ENCODE peak calls at places on chromosomes 7 and 10, in four cellular contexts. One of them, this sample, is unnamed.

GRCh38 chr7:94823952-94824351 is 83.4 kb upstream of the PPP1R9A start:
- DNase-seq in HCT116: peak; percentile 73
- DNase-seq in astrocyte of the spinal cord: peak; percentile 56
- DNase-seq in DND-41: no peak
- DNase-seq in this sample: peak; percentile 16

GRCh38 chr10:91154842-91155241 is 65.6 kb upstream of the PCGF5 start:
- DNase-seq in HCT116: no peak
- DNase-seq in astrocyte of the spinal cord: no peak
- DNase-seq in DND-41: no peak
- DNase-seq in this sample: no peak

GRCh38 chr7:100626530-100627237 is 14.3 kb downstream of the MOSPD3 start:
- DNase-seq in HCT116: peak; percentile 63
- DNase-seq in astrocyte of the spinal cord: peak; percentile 73
- DNase-seq in DND-41: peak; percentile 93
- DNase-seq in this sample: peak; percentile 22

GRCh38 chr7:27192546-27193334 is 7.2 kb downstream of the HOXA13 start:
- DNase-seq in HCT116: no peak
- DNase-seq in astrocyte of the spinal cord: no peak
- DNase-seq in DND-41: no peak
- DNase-seq in this sample: no peak

GRCh38 chr7:157355784-157356511 is 19.1 kb downstream of the DNAJB6 start:
- DNase-seq in HCT116: no peak
- DNase-seq in astrocyte of the spinal cord: peak; percentile 24
- DNase-seq in DND-41: no peak
- DNase-seq in this sample: no peak

GRCh38 chr7:132381742-132382472 is 194.4 kb downstream of the PLXNA4 start:
- DNase-seq in HCT116: no peak
- DNase-seq in astrocyte of the spinal cord: peak; percentile 25
- DNase-seq in DND-41: no peak
- DNase-seq in this sample: no peak

GRCh38 chr10:58237014-58237830 is 30.5 kb downstream of the IPMK start:
- DNase-seq in HCT116: peak; percentile 59
- DNase-seq in astrocyte of the spinal cord: peak; percentile 93
- DNase-seq in DND-41: no peak
- DNase-seq in this sample: peak; percentile 86

GRCh38 chr10:37754538-37755323 is 102.7 kb downstream of the ZNF248 start:
- DNase-seq in HCT116: peak; percentile 7
- DNase-seq in astrocyte of the spinal cord: no peak
- DNase-seq in DND-41: peak; percentile 51
- DNase-seq in this sample: no peak

GRCh38 chr7:50533849-50534248 is 31.4 kb downstream of the DDC start:
- DNase-seq in HCT116: no peak
- DNase-seq in astrocyte of the spinal cord: no peak
- DNase-seq in DND-41: no peak
- DNase-seq in this sample: no peak

GRCh38 chr7:105353752-105354328 is 34.9 kb downstream of the SRPK2 start:
- DNase-seq in HCT116: no peak
- DNase-seq in astrocyte of the spinal cord: peak; percentile 56
- DNase-seq in DND-41: peak; percentile 35
- DNase-seq in this sample: no peak

GRCh38 chr7:57403601-57404342 is 46.2 kb upstream of the ZNF716 start:
- DNase-seq in HCT116: no peak
- DNase-seq in astrocyte of the spinal cord: no peak
- DNase-seq in DND-41: no peak
- DNase-seq in this sample: no peak

GRCh38 chr10:98128802-98129201 is 5.7 kb upstream of the R3HCC1L start:
- DNase-seq in HCT116: no peak
- DNase-seq in astrocyte of the spinal cord: no peak
- DNase-seq in DND-41: no peak
- DNase-seq in this sample: no peak

GRCh38 chr7:27374958-27375841 is 132.6 kb downstream of the EVX1 start:
- DNase-seq in HCT116: no peak
- DNase-seq in astrocyte of the spinal cord: no peak
- DNase-seq in DND-41: no peak
- DNase-seq in this sample: no peak

GRCh38 chr7:128830231-128831177 is at the start of gene FLNC:
- DNase-seq in HCT116: no peak
- DNase-seq in astrocyte of the spinal cord: peak; percentile 80
- DNase-seq in DND-41: no peak
- DNase-seq in this sample: no peak

GRCh38 chr10:89575037-89575436 is 39.6 kb upstream of the SLC16A12 start:
- DNase-seq in HCT116: no peak
- DNase-seq in astrocyte of the spinal cord: peak; percentile 17
- DNase-seq in DND-41: no peak
- DNase-seq in this sample: no peak

GRCh38 chr7:96953676-96954513 is 51.5 kb upstream of the DLX6 start:
- DNase-seq in HCT116: no peak
- DNase-seq in astrocyte of the spinal cord: no peak
- DNase-seq in DND-41: no peak
- DNase-seq in this sample: no peak

GRCh38 chr7:37643876-37644275 is 39.7 kb upstream of the GPR141 start:
- DNase-seq in HCT116: no peak
- DNase-seq in astrocyte of the spinal cord: no peak
- DNase-seq in DND-41: no peak
- DNase-seq in this sample: no peak

GRCh38 chr7:113698556-113699220 is 220.1 kb downstream of the PPP1R3A start:
- DNase-seq in HCT116: peak; percentile 23
- DNase-seq in astrocyte of the spinal cord: peak; percentile 45
- DNase-seq in DND-41: peak; percentile 7
- DNase-seq in this sample: peak; percentile 16

GRCh38 chr7:80703272-80703671 is 64.8 kb downstream of the CD36 start:
- DNase-seq in HCT116: no peak
- DNase-seq in astrocyte of the spinal cord: no peak
- DNase-seq in DND-41: no peak
- DNase-seq in this sample: no peak

GRCh38 chr7:129670636-129671035 is 59.1 kb downstream of the NRF1 start:
- DNase-seq in HCT116: no peak
- DNase-seq in astrocyte of the spinal cord: peak; percentile 16
- DNase-seq in DND-41: no peak
- DNase-seq in this sample: peak; percentile 23

GRCh38 chr7:77415822-77416620 is at the start of gene GSAP:
- DNase-seq in HCT116: no peak
- DNase-seq in astrocyte of the spinal cord: no peak
- DNase-seq in DND-41: no peak
- DNase-seq in this sample: no peak

GRCh38 chr7:118372530-118372929 is 148.0 kb downstream of the ANKRD7 start:
- DNase-seq in HCT116: no peak
- DNase-seq in astrocyte of the spinal cord: peak; percentile 47
- DNase-seq in DND-41: peak; percentile 48
- DNase-seq in this sample: peak; percentile 24

GRCh38 chr10:57696641-57697040 is 571.1 kb downstream of the IPMK start:
- DNase-seq in HCT116: no peak
- DNase-seq in astrocyte of the spinal cord: peak; percentile 91
- DNase-seq in DND-41: no peak
- DNase-seq in this sample: peak; percentile 78

GRCh38 chr10:73899401-73899780 is 11.5 kb upstream of the PLAU start:
- DNase-seq in HCT116: peak; percentile 75
- DNase-seq in astrocyte of the spinal cord: peak; percentile 94
- DNase-seq in DND-41: no peak
- DNase-seq in this sample: peak; percentile 92

DNA sequence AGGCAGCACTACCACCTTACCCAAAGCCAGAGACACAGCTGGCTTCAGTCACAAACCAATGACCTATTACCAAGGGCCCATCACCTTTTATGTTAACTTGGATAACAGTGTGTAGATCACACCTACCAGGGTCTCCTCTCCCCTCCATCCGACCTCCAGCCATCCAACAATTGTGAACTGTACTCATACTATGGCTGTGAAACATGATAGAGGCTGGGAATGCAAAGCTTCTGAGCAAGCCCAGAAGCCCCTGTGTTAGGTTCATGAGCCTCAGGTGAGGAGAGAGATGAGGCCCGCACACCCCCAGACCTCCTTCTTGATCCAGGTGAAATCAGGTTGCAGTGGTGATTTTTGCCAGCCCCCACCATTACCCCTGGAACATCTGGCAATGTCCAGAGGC is 47.7 kb downstream of the PNLIPRP2 start:
- DNase-seq in HCT116: no peak
- DNase-seq in astrocyte of the spinal cord: no peak
- DNase-seq in DND-41: no peak
- DNase-seq in this sample: no peak
- TF ChIP-seq CTCF in HCT116: no peak
- TF ChIP-seq CTCF in astrocyte of the spinal cord: no peak
- TF ChIP-seq CTCF in DND-41: no peak
- TF ChIP-seq CTCF in this sample: no peak

DNA sequence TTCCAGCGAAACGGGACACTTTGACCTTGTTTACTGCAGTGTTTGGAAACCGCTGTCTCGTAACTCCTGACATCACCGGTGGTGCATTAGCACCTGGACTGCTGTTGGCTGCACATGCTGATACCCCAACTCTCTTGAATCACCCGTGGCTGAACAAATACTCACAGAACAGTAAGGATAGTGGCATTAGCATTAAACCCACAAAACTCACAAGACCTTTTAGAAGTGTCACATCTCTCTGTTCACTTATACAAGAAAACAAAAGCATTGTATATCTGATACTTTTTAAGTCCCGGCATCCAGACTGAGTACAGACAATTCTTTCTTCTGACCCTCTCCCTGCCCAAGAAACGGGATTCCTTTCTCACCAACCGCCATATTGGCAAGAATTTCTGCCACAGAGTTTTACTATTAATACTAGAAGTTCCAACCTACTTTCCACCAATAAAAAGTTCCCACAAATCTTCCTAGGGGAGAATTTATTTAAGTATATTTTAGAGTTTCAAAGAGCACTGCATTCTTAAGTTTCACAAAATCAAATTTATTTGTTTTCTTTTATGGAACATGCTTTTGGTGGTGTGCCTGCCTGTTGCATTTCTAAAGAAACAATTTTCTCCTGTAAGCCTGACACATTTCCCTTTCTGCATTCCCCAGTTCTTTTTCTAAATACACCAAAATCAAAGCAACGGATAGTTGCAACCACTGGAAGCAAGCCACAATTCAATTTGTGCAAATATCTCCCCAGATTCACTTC is 208.4 kb upstream of the KLF14 start:
- DNase-seq in HCT116: no peak
- DNase-seq in astrocyte of the spinal cord: peak; percentile 75
- DNase-seq in DND-41: no peak
- DNase-seq in this sample: no peak
- H3K4me3 ChIP-seq in HCT116: peak overlapping the region; percentile 4
- H3K4me3 ChIP-seq in astrocyte of the spinal cord: peak overlapping the region; percentile 68
- H3K4me3 ChIP-seq in DND-41: no peak overlapping the region
- H3K4me3 ChIP-seq in this sample: peak overlapping the region; percentile 16

GRCh38 chr10:68992721-68993440 is 4.3 kb downstream of the KIFBP start:
- DNase-seq in HCT116: no peak
- DNase-seq in astrocyte of the spinal cord: peak; percentile 87
- DNase-seq in DND-41: no peak
- DNase-seq in this sample: peak; percentile 76

GRCh38 chr10:68989317-68989990 is 851 bp downstream of the KIFBP start:
- DNase-seq in HCT116: no peak
- DNase-seq in astrocyte of the spinal cord: peak; percentile 5
- DNase-seq in DND-41: no peak
- DNase-seq in this sample: no peak

GRCh38 chr10:68987611-68988010 is 992 bp upstream of the KIFBP start:
- DNase-seq in HCT116: no peak
- DNase-seq in astrocyte of the spinal cord: no peak
- DNase-seq in DND-41: no peak
- DNase-seq in this sample: no peak

DNA sequence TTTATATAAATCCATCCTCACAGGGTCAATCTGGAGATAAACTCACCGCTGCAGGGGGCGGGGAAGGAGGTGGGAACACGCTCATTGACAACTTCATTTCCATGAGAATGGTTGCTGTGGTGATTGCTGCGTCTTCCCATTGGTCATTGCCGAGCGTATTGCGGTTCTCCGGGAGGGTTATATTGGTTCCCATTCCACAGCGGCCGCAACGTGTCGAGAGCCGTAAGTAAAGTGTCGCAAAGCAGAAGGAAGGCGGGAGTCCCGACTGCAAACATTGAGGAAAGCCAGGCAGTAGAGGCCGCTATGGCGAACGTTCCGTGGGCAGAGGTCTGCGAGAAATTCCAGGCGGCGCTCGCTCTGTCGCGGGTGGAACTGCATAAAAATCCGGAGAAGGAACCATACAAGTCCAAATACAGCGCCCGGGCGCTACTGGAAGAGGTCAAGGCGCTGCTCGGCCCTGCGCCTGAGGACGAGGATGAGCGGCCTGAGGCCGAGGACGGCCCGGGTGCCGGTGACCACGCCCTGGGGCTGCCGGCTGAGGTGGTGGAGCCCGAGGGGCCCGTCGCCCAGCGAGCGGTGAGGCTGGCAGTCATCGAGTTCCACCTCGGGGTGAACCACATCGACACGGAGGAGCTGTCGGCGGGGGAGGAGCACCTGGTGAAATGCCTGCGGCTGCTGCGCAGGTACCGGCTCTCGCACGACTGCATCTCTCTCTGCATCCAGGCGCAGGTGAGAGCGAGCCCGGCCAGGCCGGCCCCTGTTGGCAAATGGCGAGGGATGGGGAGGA is at the start of gene KIFBP:
- DNase-seq in HCT116: peak; percentile 96
- DNase-seq in astrocyte of the spinal cord: peak; percentile 98
- DNase-seq in DND-41: peak; percentile 87
- DNase-seq in this sample: peak; percentile 97
- TF ChIP-seq CTCF in HCT116: peak; percentile 49
- TF ChIP-seq CTCF in astrocyte of the spinal cord: peak; percentile 65
- TF ChIP-seq CTCF in DND-41: peak; percentile 61
- TF ChIP-seq CTCF in this sample: peak; percentile 61

DNA sequence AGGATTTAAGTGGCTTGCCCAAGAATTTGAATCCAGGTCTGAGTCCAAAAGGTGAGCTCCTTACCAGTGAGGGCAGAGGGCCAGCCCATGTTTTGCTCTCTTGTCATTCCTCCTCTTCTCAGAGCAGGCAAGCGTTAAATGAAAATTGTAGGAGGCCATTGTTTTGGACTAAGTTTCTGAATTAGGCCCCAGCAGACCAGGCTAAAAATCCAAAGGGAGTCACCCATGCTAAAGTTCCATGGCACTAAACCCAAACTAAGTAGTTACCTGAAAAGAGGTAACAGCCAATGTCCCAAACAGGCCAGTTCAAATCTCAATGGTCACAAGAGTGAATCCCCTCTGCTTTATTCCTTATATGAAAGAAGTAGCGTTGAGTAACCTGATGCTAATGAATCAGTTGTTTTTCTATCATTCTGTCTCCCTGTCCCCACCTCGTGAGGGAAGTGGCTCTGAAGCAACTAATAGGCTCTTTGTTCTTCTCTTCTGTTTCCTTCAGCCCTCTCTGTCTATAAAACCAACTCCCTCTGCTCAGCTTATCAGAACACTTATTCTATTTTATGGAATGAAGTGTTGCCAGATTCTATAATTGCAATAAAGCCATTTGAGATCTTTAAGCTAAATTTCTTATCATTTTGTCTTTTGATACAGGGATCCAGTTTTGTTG is 17.5 kb upstream of the CDH23 start:
- DNase-seq in HCT116: no peak
- DNase-seq in astrocyte of the spinal cord: no peak
- DNase-seq in DND-41: no peak
- DNase-seq in this sample: no peak
- H3K4me3 ChIP-seq in HCT116: no peak overlapping the region
- H3K4me3 ChIP-seq in astrocyte of the spinal cord: no peak overlapping the region
- H3K4me3 ChIP-seq in DND-41: no peak overlapping the region
- H3K4me3 ChIP-seq in this sample: no peak overlapping the region

GRCh38 chr10:129323877-129324276 is 143.2 kb upstream of the MGMT start:
- DNase-seq in HCT116: no peak
- DNase-seq in astrocyte of the spinal cord: no peak
- DNase-seq in DND-41: no peak
- DNase-seq in this sample: no peak
- TF ChIP-seq CTCF in HCT116: no peak
- TF ChIP-seq CTCF in astrocyte of the spinal cord: no peak
- TF ChIP-seq CTCF in DND-41: no peak
- TF ChIP-seq CTCF in this sample: no peak

GRCh38 chr10:71314028-71314693 is 4.9 kb upstream of the SLC29A3 start:
- DNase-seq in HCT116: peak; percentile 21
- DNase-seq in astrocyte of the spinal cord: peak; percentile 19
- DNase-seq in DND-41: peak; percentile 63
- DNase-seq in this sample: no peak
- H3K4me3 ChIP-seq in HCT116: no peak overlapping the region
- H3K4me3 ChIP-seq in astrocyte of the spinal cord: no peak overlapping the region
- H3K4me3 ChIP-seq in DND-41: no peak overlapping the region
- H3K4me3 ChIP-seq in this sample: no peak overlapping the region